ENCODE peak calls at places on chromosome 7, in four cellular contexts. One of them, this sample, is unnamed.

GRCh38 chr7:80614911-80615310 is 23.5 kb upstream of the CD36 start:
- DNase-seq in adipocyte: no peak
- DNase-seq in stomach: no peak
- DNase-seq in transverse colon: no peak
- DNase-seq in this sample: no peak

GRCh38 chr7:114663502-114663901 is 248.9 kb downstream of the FOXP2 start:
- DNase-seq in adipocyte: peak; percentile 65
- DNase-seq in transverse colon: peak; percentile 8
- DNase-seq in stomach: no peak
- DNase-seq in this sample: no peak

GRCh38 chr7:26044320-26044719 is 107.7 kb upstream of the NFE2L3 start:
- DNase-seq in stomach: no peak
- DNase-seq in adipocyte: no peak
- DNase-seq in transverse colon: no peak
- DNase-seq in this sample: no peak

GRCh38 chr7:10973942-10974716 is 457 bp downstream of the PHF14 start:
- DNase-seq in stomach: peak; percentile 28
- DNase-seq in transverse colon: peak; percentile 37
- DNase-seq in adipocyte: peak; percentile 60
- DNase-seq in this sample: peak; percentile 67

GRCh38 chr7:36749282-36749960 is 25.1 kb upstream of the AOAH start:
- DNase-seq in adipocyte: no peak
- DNase-seq in stomach: no peak
- DNase-seq in transverse colon: no peak
- DNase-seq in this sample: no peak

GRCh38 chr7:112022128-112022527 is 184.1 kb downstream of the DOCK4 start:
- DNase-seq in transverse colon: peak; percentile 27
- DNase-seq in adipocyte: no peak
- DNase-seq in stomach: no peak
- DNase-seq in this sample: no peak

GRCh38 chr7:107318523-107319160 is 149.8 kb downstream of the HBP1 start:
- DNase-seq in stomach: no peak
- DNase-seq in adipocyte: peak; percentile 15
- DNase-seq in transverse colon: no peak
- DNase-seq in this sample: peak; percentile 25

GRCh38 chr7:51263631-51264484 is 52.8 kb downstream of the COBL start:
- DNase-seq in stomach: peak; percentile 83
- DNase-seq in transverse colon: peak; percentile 72
- DNase-seq in adipocyte: no peak
- DNase-seq in this sample: peak; percentile 57

GRCh38 chr7:90178592-90179279 is 24.5 kb downstream of the STEAP1 start:
- DNase-seq in stomach: no peak
- DNase-seq in transverse colon: no peak
- DNase-seq in adipocyte: peak; percentile 56
- DNase-seq in this sample: no peak

GRCh38 chr7:56097700-56098099 is 4.9 kb upstream of the PHKG1 start:
- DNase-seq in stomach: peak; percentile 44
- DNase-seq in transverse colon: no peak
- DNase-seq in adipocyte: peak; percentile 96
- DNase-seq in this sample: no peak

GRCh38 chr7:12146813-12147212 is 64.3 kb upstream of the TMEM106B start:
- DNase-seq in adipocyte: no peak
- DNase-seq in stomach: no peak
- DNase-seq in transverse colon: no peak
- DNase-seq in this sample: no peak

GRCh38 chr7:151491859-151492258 is 27.8 kb downstream of the RHEB start:
- DNase-seq in stomach: no peak
- DNase-seq in adipocyte: peak; percentile 80
- DNase-seq in transverse colon: no peak
- DNase-seq in this sample: no peak

GRCh38 chr7:39421251-39421650 is 145.0 kb upstream of the YAE1 start:
- DNase-seq in transverse colon: no peak
- DNase-seq in stomach: no peak
- DNase-seq in adipocyte: no peak
- DNase-seq in this sample: no peak

GRCh38 chr7:156533964-156534363 is 106.6 kb upstream of the RNF32 start:
- DNase-seq in transverse colon: no peak
- DNase-seq in adipocyte: no peak
- DNase-seq in stomach: no peak
- DNase-seq in this sample: no peak

GRCh38 chr7:2038876-2039728 is 193.6 kb downstream of the MAD1L1 start:
- DNase-seq in adipocyte: no peak
- DNase-seq in stomach: no peak
- DNase-seq in transverse colon: no peak
- DNase-seq in this sample: peak; percentile 22

GRCh38 chr7:40316176-40316575 is 181.4 kb downstream of the SUGCT start:
- DNase-seq in stomach: no peak
- DNase-seq in adipocyte: no peak
- DNase-seq in transverse colon: no peak
- DNase-seq in this sample: no peak

GRCh38 chr7:113945018-113945938 is 26.5 kb upstream of the PPP1R3A start:
- DNase-seq in transverse colon: no peak
- DNase-seq in adipocyte: no peak
- DNase-seq in stomach: no peak
- DNase-seq in this sample: no peak

GRCh38 chr7:91112902-91113321 is 151.3 kb upstream of the FZD1 start:
- DNase-seq in stomach: no peak
- DNase-seq in transverse colon: no peak
- DNase-seq in adipocyte: peak; percentile 82
- DNase-seq in this sample: no peak

GRCh38 chr7:105010538-105011523 is 3.2 kb upstream of the KMT2E start:
- DNase-seq in adipocyte: peak; percentile 58
- DNase-seq in transverse colon: no peak
- DNase-seq in stomach: no peak
- DNase-seq in this sample: no peak

GRCh38 chr7:34165927-34166550 is 260.7 kb downstream of the BMPER start:
- DNase-seq in transverse colon: no peak
- DNase-seq in stomach: no peak
- DNase-seq in adipocyte: peak; percentile 71
- DNase-seq in this sample: peak; percentile 24

GRCh38 chr7:74207586-74207985 is 2.2 kb upstream of the LAT2 start:
- DNase-seq in transverse colon: no peak
- DNase-seq in adipocyte: no peak
- DNase-seq in stomach: no peak
- DNase-seq in this sample: no peak

GRCh38 chr7:131898418-131898817 is 342.0 kb upstream of the PODXL start:
- DNase-seq in transverse colon: no peak
- DNase-seq in stomach: no peak
- DNase-seq in adipocyte: no peak
- DNase-seq in this sample: no peak

GRCh38 chr7:106693659-106694353 is 32.8 kb upstream of the CCDC71L start:
- DNase-seq in adipocyte: no peak
- DNase-seq in transverse colon: no peak
- DNase-seq in stomach: no peak
- DNase-seq in this sample: no peak

GRCh38 chr7:140591178-140591902 is 49.3 kb downstream of the DENND2A start:
- DNase-seq in transverse colon: no peak
- DNase-seq in stomach: no peak
- DNase-seq in adipocyte: no peak
- DNase-seq in this sample: no peak

GRCh38 chr7:135858851-135859250 is 110.2 kb upstream of the FAM180A start:
- DNase-seq in adipocyte: no peak
- DNase-seq in stomach: no peak
- DNase-seq in transverse colon: no peak
- DNase-seq in this sample: no peak

GRCh38 chr7:55623617-55624016 is 51.3 kb upstream of the VOPP1 start:
- DNase-seq in transverse colon: no peak
- DNase-seq in adipocyte: no peak
- DNase-seq in stomach: no peak
- DNase-seq in this sample: no peak

GRCh38 chr7:24715661-24716479 is 41.4 kb downstream of the GSDME start:
- DNase-seq in stomach: no peak
- DNase-seq in adipocyte: peak; percentile 44
- DNase-seq in transverse colon: no peak
- DNase-seq in this sample: no peak

GRCh38 chr7:151632750-151633515 is 113.2 kb upstream of the RHEB start:
- DNase-seq in stomach: peak; percentile 61
- DNase-seq in transverse colon: peak; percentile 66
- DNase-seq in adipocyte: no peak
- DNase-seq in this sample: peak; percentile 81

GRCh38 chr7:155808551-155809331 is 3.5 kb downstream of the SHH start:
- DNase-seq in stomach: peak; percentile 67
- DNase-seq in transverse colon: peak; percentile 63
- DNase-seq in adipocyte: no peak
- DNase-seq in this sample: peak; percentile 67

GRCh38 chr7:116674508-116675173 is 2.6 kb downstream of the MET start:
- DNase-seq in adipocyte: peak; percentile 41
- DNase-seq in transverse colon: no peak
- DNase-seq in stomach: no peak
- DNase-seq in this sample: no peak
- H3K4me3 ChIP-seq in adipocyte: no peak overlapping the region
- H3K4me3 ChIP-seq in transverse colon: no peak overlapping the region
- H3K4me3 ChIP-seq in stomach: no peak overlapping the region
- H3K4me3 ChIP-seq in this sample: no peak overlapping the region

GRCh38 chr7:158007697-158008257 is 579.8 kb downstream of the PTPRN2 start:
- DNase-seq in adipocyte: no peak
- DNase-seq in transverse colon: no peak
- DNase-seq in stomach: no peak
- DNase-seq in this sample: no peak

GRCh38 chr7:158008267-158008666 is 579.4 kb downstream of the PTPRN2 start:
- DNase-seq in transverse colon: no peak
- DNase-seq in adipocyte: no peak
- DNase-seq in stomach: no peak
- DNase-seq in this sample: no peak

GRCh38 chr7:158009886-158010285 is 577.7 kb downstream of the PTPRN2 start:
- DNase-seq in transverse colon: no peak
- DNase-seq in adipocyte: no peak
- DNase-seq in stomach: no peak
- DNase-seq in this sample: no peak

GRCh38 chr7:158005531-158005930 is 582.1 kb downstream of the PTPRN2 start:
- DNase-seq in stomach: no peak
- DNase-seq in transverse colon: no peak
- DNase-seq in adipocyte: no peak
- DNase-seq in this sample: no peak

DNA sequence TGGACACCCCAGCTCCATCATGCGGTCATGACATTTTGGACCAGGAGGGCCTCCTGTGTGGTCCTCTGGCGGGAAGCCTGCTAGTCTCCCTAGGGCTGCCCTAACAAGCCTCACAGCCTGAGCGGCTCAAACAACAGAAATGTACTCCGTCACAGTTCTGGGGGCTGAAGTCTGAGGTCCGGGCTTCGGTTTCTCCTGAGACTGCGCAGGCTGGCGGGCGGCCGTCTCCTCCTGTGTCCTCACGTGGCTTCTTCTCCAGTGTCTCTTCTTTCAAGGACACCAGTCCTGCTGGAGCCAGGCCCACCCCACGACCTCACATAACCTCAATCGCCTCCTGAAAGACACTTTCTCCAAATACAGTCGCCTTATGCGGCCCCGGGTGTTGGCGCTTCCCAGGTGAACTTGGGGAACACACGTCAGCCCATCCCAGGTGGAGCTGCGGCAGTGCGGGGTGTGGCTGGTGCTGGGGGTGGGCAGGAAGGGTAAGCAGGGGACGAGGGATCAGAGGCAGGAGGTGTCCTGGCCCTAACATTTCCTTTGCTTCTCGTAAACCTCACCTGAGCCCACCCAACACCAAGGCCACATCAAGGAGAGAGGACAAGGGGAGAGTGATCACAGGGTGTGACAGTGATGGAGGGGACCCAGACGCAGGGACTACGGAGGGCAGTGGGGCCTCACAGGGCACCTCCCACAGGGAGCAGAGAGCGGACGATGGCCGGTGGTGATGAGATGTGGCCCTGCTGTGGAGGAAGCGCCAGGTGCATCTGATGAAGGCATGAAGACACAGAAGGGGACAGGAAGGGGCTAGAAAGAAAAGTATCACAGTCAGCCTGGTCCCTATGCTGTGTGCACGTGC is 580.6 kb downstream of the PTPRN2 start:
- DNase-seq in adipocyte: no peak
- DNase-seq in stomach: no peak
- DNase-seq in transverse colon: no peak
- DNase-seq in this sample: no peak
- H3K9me3 ChIP-seq in adipocyte: no peaks in the 10 kb centered on the region
- H3K9me3 ChIP-seq in stomach: no peaks in the 10 kb centered on the region
- H3K9me3 ChIP-seq in transverse colon: no peaks in the 10 kb centered on the region
- H3K9me3 ChIP-seq in this sample: no peaks in the 10 kb centered on the region

GRCh38 chr7:620885-621284 is 101.2 kb upstream of the PDGFA start:
- DNase-seq in transverse colon: no peak
- DNase-seq in adipocyte: no peak
- DNase-seq in stomach: no peak
- DNase-seq in this sample: no peak
- H3K4me3 ChIP-seq in transverse colon: no peak overlapping the region
- H3K4me3 ChIP-seq in adipocyte: no peak overlapping the region
- H3K4me3 ChIP-seq in stomach: no peak overlapping the region
- H3K4me3 ChIP-seq in this sample: no peak overlapping the region

DNA sequence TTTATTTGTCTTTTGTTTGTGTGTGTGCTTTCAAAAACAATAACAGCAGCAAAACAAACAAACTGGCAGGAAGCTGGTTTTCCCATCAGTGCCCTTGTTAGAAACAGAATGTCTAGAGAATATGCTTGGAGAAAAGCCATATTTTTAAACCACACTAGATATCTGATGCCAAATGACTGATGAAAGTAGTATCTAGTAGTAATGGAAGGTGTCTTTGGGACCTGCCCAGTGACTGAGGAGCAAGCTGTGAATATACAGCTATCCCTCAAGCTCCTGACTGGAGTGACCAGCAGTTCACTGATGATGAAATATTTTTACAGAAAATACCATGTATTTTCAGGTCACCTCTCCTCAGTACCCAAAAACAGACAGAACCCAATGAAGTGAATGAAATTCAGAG is 956 bp downstream of the PDE1C start:
- DNase-seq in adipocyte: peak; percentile 44
- DNase-seq in stomach: no peak
- DNase-seq in transverse colon: no peak
- DNase-seq in this sample: no peak
- H3K9me3 ChIP-seq in adipocyte: no peaks in the 10 kb centered on the region
- H3K9me3 ChIP-seq in stomach: no peaks in the 10 kb centered on the region
- H3K9me3 ChIP-seq in transverse colon: no peaks in the 10 kb centered on the region
- H3K9me3 ChIP-seq in this sample: no peaks in the 10 kb centered on the region

DNA sequence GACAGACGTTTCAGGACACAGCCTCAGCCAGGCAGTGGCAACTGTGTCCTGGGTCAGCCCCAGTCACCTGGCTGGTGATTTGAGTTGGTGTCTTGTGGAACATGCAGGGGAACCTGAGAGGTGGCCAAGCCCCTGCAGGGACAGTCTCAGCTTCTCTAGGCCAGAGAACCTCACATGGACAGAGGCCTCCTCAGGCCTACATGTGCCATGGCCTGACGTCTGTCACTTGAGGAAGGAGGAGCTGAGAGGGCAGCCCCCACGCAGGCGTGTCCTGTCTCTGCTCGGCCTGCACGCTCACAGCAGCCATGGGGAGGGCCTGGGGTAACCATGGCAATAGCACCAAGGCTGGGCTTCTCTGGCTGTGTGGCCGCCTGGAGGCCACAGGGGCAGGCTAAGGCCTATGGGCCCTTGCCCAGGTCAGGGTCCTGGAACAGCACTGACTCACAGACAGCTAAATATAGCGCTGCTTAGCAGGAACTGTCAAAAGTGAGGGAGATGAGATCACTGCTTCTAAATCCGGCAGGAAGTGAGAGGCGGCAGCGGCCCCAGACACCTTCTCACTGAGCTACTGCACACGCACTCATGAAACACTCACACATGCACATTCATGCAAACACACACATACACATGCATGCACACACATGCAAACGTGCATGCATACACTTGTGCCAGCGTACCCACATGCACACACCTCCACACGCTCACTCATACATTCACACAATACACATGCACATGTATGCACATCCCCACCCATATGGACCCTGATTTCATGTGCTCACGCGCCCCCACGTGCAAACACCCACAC is 57.0 kb downstream of the YKT6 start:
- DNase-seq in stomach: peak; percentile 34
- DNase-seq in transverse colon: peak; percentile 28
- DNase-seq in adipocyte: peak; percentile 65
- DNase-seq in this sample: peak; percentile 76
- H3K4me3 ChIP-seq in stomach: no peak overlapping the region
- H3K4me3 ChIP-seq in transverse colon: no peak overlapping the region
- H3K4me3 ChIP-seq in adipocyte: peak overlapping the region; percentile 42
- H3K4me3 ChIP-seq in this sample: no peak overlapping the region